ENCODE peak calls at places on chromosomes 1 and 21, in five cellular contexts. R is HepG2, V is K562, G is SK-N-SH, M is GM12878. U is an unnamed sample.

GRCh38 chr1:31297273-31298247 is 728 bp downstream of the ZCCHC17 start:
- DNase-seq in M (no peak), G (peak), V (peak), R (peak), U (peak)

GRCh38 chr1:31511848-31512615 is 64.3 kb upstream of the TINAGL1 start:
- DNase-seq in R (peak), V (no peak), M (no peak), G (no peak), U (no peak)

GRCh38 chr1:184755226-184756065 is 788 bp upstream of the EDEM3 start:
- DNase-seq in R (no peak), G (peak), V (peak), M (no peak), U (peak)

GRCh38 chr1:41241748-41242644 is at the start of gene SCMH1:
- DNase-seq in V (peak), M (no peak), G (peak), R (no peak), U (peak)

GRCh38 chr1:91830242-91831131 is 55.5 kb downstream of the TGFBR3 start:
- DNase-seq in R (peak), G (no peak), V (no peak), M (no peak), U (no peak)

GRCh38 chr1:2520206-2520605 is 6.2 kb downstream of the PANK4 start:
- DNase-seq in M (no peak), V (no peak), R (no peak), G (no peak), U (no peak)

GRCh38 chr1:168783831-168784230 is 54.8 kb upstream of the DPT start:
- DNase-seq in V (no peak), G (no peak), M (no peak), R (no peak), U (no peak)

GRCh38 chr1:91851130-91852010 is 34.6 kb downstream of the TGFBR3 start:
- DNase-seq in V (peak), G (peak), R (no peak), M (no peak), U (peak)

GRCh38 chr1:32345289-32345827 is 9.3 kb upstream of the MARCKSL1 start:
- DNase-seq in R (peak), M (no peak), V (peak), G (no peak), U (no peak)

DNA sequence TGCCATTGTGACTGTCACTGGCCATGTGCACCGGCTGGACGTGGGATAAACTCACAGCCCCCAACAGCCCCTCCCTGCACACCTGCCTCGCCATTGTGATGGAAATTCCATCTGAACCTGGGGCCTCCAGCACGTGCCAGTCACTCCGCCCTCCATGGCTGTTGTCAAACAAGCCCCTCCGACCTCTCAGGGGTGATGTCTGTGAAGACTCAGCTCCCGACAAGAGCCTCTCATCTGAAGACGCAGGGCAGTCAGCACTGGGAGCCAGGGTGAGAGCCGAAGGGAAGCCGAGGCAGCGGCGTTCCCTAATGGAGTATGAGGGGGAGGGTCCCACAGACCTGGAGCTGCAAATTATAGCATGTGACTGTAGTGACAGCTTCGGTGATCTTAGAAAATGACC is 1.4 kb upstream of the KRTAP10-2 start:
- DNase-seq in M (no peak), V (no peak), R (no peak), G (no peak), U (peak)
- TF ChIP-seq FOXM1 in M (no peak), V (no peak), R (no peak), G (no peak), U (no peak)

GRCh38 chr1:195754874-195755273 is 853.4 kb downstream of the KCNT2 start:
- DNase-seq in G (no peak), R (no peak), V (peak), M (no peak), U (no peak)

GRCh38 chr1:195756109-195756508 is 852.1 kb downstream of the KCNT2 start:
- DNase-seq in G (no peak), V (no peak), R (no peak), M (no peak), U (no peak)

GRCh38 chr1:195748969-195749368 is 859.3 kb downstream of the KCNT2 start:
- DNase-seq in V (no peak), R (no peak), G (no peak), M (no peak), U (no peak)

GRCh38 chr1:195754297-195754696 is 853.9 kb downstream of the KCNT2 start:
- DNase-seq in M (no peak), G (peak), V (no peak), R (no peak), U (no peak)
- TF ChIP-seq FOXM1 in M (no peak), G (no peak), V (no peak), R (no peak), U (no peak)

DNA sequence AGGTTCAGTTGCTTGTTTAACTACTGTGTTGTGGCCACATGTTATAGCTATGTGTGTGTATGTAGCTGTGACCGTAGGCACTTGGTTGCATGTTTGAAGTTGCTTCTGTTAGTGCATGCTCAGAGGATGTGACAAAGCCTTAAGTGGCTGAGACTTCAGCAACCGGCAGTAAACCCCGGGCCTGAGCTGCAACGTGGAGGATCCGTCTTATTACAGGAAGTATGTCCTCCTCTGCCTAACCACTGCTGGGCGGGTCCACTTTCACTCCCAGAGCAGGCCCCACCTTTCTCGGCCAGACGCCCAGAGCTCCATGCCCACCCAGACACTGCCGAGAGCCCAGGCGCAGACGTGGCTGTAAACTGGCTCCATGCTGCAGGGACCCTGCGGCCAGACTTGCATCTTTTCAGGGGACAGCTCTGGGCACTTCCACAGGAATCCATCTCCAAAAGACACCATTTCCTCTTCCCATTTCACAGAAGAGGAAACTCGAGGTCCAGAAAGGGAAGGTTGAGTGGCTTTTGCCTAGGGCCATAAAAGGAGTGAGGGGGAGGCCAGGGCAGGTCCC is 2.2 kb downstream of the TCEA3 start:
- DNase-seq in R (no peak), M (no peak), V (peak), G (peak), U (no peak)
- TF ChIP-seq FOXM1 in R (no peak), M (no peak), V (no peak), G (no peak), U (no peak)

DNA sequence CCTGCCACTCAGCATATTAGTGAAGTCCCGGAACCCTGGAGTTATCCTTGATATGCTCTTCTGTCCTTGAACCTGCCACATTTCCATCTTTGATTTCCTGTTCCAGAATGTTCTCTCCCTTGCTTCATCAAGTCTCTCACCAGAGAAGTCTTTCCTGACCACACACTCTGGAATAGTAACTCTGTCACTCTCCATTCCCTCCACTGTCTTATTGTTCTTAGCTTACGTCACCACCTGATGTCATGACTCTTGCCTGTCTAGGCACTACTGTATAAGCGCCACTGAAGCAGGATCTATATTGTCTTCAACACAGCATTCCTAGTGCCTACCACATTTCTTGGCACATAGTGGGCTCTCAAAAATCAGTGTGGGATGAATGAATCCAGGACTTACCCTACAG is 65.4 kb upstream of the SMYD2 start:
- DNase-seq in R (no peak), G (no peak), M (no peak), V (no peak), U (no peak)
- TF ChIP-seq FOXM1 in R (no peak), G (no peak), M (no peak), V (no peak), U (no peak)

GRCh38 chr1:228417471-228418203 is 976 bp upstream of the TRIM17 start:
- DNase-seq in R (no peak), G (no peak), V (no peak), M (no peak), U (no peak)

GRCh38 chr1:228415853-228416216 is 826 bp downstream of the TRIM17 start:
- DNase-seq in R (no peak), M (no peak), G (no peak), V (no peak), U (no peak)

GRCh38 chr1:228417061-228417460 is 400 bp upstream of the TRIM17 start:
- DNase-seq in R (no peak), G (no peak), V (no peak), M (no peak), U (no peak)

GRCh38 chr1:228415221-228415620 is 1.4 kb downstream of the TRIM17 start:
- DNase-seq in G (no peak), M (no peak), V (no peak), R (no peak), U (no peak)

DNA sequence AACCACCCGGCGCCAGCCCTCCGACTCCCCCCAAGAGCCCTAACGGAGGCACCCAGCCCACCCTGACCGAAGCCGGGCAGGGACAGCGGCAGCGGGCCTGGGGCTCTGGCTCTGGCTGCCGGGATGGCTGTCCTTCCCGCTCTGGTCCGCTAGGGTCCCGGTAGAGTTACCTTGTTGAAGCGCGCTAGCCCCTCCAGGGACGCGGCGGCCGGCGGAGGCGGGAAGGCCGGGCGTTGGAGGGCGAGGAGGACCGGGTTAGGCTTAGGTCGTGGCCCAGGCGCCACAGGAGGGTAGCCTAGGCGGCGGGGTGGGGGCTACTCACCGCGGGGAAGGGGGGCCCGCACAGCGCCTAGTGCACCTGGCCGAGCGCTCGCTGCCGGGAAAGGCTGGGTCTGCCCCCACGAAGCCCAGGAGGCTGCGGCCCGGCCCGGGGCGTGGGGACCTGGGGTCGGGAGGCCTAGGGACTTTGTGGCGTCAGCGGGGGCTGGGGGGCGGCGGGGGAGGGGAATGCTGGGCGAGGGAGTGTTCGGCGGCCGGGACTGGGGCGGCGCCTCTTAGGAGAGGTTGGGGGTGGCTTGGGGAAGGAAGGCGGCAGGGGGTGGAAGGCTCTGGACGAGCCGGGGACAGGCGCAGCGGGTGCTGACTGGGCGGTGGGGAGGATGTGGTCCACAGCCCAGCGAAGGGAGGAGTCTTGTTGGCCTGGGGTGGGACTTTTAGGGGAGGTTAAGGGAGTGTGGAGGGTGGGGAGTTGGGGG is at the start of gene TRIM17:
- DNase-seq in V (no peak), R (peak), M (no peak), G (peak), U (no peak)
- TF ChIP-seq FOXM1 in V (no peak), R (no peak), M (no peak), G (no peak), U (no peak)

DNA sequence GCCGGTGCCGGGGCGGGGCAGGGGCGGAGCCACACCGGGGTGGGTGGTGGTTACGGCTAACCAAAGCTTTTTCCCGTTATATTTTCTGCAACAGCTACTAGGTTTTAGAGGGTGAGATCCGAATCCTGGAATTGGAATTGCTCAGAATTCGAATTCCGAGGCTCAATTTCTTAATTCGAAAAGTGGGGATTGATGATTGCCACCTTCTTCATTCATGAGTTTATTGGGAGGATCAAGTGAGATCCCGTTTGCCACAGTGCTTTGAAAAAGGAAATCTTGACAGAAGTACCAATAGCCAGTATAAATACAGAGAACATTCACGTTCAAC is 207 bp upstream of the SVBP start:
- DNase-seq in R (peak), V (no peak), G (no peak), M (no peak), U (no peak)
- TF ChIP-seq FOXM1 in R (no peak), V (no peak), G (no peak), M (no peak), U (no peak)

GRCh38 chr1:115865704-115866380 is 24.9 kb upstream of the NHLH2 start:
- DNase-seq in G (no peak), M (no peak), R (no peak), V (no peak), U (no peak)
- TF ChIP-seq FOXM1 in G (no peak), M (no peak), R (no peak), V (no peak), U (no peak)

GRCh38 chr1:88200545-88200944 is 483.5 kb upstream of the PKN2 start:
- DNase-seq in V (no peak), M (no peak), G (no peak), R (no peak), U (no peak)
- TF ChIP-seq FOXM1 in V (no peak), M (no peak), G (no peak), R (no peak), U (no peak)